ENCODE peak calls at places on chromosome 15, in ten cellular contexts. O is uterus, F is lower lobe of right lung, K is pancreas, E is Karpas-422, X is HCT116, J is K562, L is body of pancreas, T is tibial artery, Q is A549. W is an unnamed sample. For H3K4me1, the result is how much of the 10 kb centered on the place peaks cover.

GRCh38 chr15:90138071-90138833 is 36.0 kb upstream of the IDH2 start:
- DNase-seq in O (no peak), F (peak), K (no peak), E (no peak), X (no peak), J (no peak), L (no peak), T (no peak), Q (no peak), W (no peak)

GRCh38 chr15:27092404-27092803 is 121.4 kb downstream of the GABRG3 start:
- DNase-seq in O (no peak), F (no peak), K (no peak), E (no peak), X (no peak), J (no peak), L (no peak), T (no peak), Q (no peak), W (no peak)

GRCh38 chr15:58678683-58679082 is 70.8 kb downstream of the ADAM10 start:
- DNase-seq in O (no peak), F (no peak), K (no peak), E (no peak), X (no peak), J (no peak), L (no peak), T (no peak), Q (peak), W (no peak)

GRCh38 chr15:40050788-40051615 is 12.0 kb upstream of the SRP14 start:
- DNase-seq in O (peak), F (no peak), K (no peak), E (no peak), X (no peak), J (no peak), L (no peak), T (peak), Q (peak), W (no peak)

GRCh38 chr15:99755692-99756409 is 22.6 kb upstream of the LYSMD4 start:
- DNase-seq in O (peak), F (peak), K (no peak), E (peak), X (peak), J (peak), L (peak), T (no peak), Q (peak), W (peak)

GRCh38 chr15:90439946-90440345 is 51.9 kb downstream of the IQGAP1 start:
- DNase-seq in O (no peak), F (no peak), K (no peak), E (no peak), X (no peak), J (no peak), L (no peak), T (no peak), Q (no peak), W (no peak)

GRCh38 chr15:44102675-44103254 is 92.3 kb downstream of the FRMD5 start:
- DNase-seq in O (no peak), F (no peak), K (no peak), E (no peak), X (peak), J (no peak), L (peak), T (no peak), Q (peak), W (peak)

GRCh38 chr15:97977734-97978133 is 17.2 kb downstream of the ARRDC4 start:
- DNase-seq in O (no peak), F (no peak), K (no peak), E (no peak), X (no peak), J (no peak), L (peak), T (no peak), Q (no peak), W (no peak)

GRCh38 chr15:58056015-58056414 is 9.5 kb downstream of the ALDH1A2 start:
- DNase-seq in O (no peak), F (no peak), K (no peak), E (no peak), X (no peak), J (no peak), L (no peak), T (no peak), Q (no peak), W (no peak)

GRCh38 chr15:57444877-57445513 is 68.7 kb downstream of the CGNL1 start:
- DNase-seq in O (no peak), F (no peak), K (no peak), E (no peak), X (no peak), J (no peak), L (no peak), T (no peak), Q (no peak), W (no peak)

GRCh38 chr15:28900892-28901586 is 15.3 kb downstream of the APBA2 start:
- DNase-seq in O (no peak), F (no peak), K (no peak), E (no peak), X (no peak), J (no peak), L (no peak), T (peak), Q (no peak), W (no peak)

GRCh38 chr15:39745415-39745814 is 37.2 kb downstream of the FSIP1 start:
- DNase-seq in O (no peak), F (no peak), K (no peak), E (no peak), X (no peak), J (no peak), L (no peak), T (no peak), Q (no peak), W (no peak)

GRCh38 chr15:31046759-31047359 is 54.7 kb downstream of the TRPM1 start:
- DNase-seq in O (no peak), F (no peak), K (no peak), E (no peak), X (no peak), J (no peak), L (no peak), T (no peak), Q (no peak), W (no peak)

GRCh38 chr15:101206173-101206572 is 45.7 kb downstream of the CHSY1 start:
- DNase-seq in O (no peak), F (no peak), K (no peak), E (no peak), X (no peak), J (no peak), L (no peak), T (no peak), Q (no peak), W (no peak)

GRCh38 chr15:26848498-26848897 is 18.4 kb upstream of the GABRA5 start:
- DNase-seq in O (no peak), F (no peak), K (no peak), E (no peak), X (no peak), J (no peak), L (no peak), T (no peak), Q (peak), W (no peak)

GRCh38 chr15:86762874-86763273 is 683.2 kb downstream of the AGBL1 start:
- DNase-seq in O (no peak), F (no peak), K (no peak), E (no peak), X (no peak), J (no peak), L (no peak), T (no peak), Q (no peak), W (no peak)

GRCh38 chr15:85463273-85463937 is 83.0 kb downstream of the AKAP13 start:
- DNase-seq in O (no peak), F (no peak), K (no peak), E (no peak), X (no peak), J (no peak), L (no peak), T (no peak), Q (no peak), W (no peak)

GRCh38 chr15:58732620-58733363 is 16.7 kb downstream of the ADAM10 start:
- DNase-seq in O (no peak), F (no peak), K (no peak), E (no peak), X (no peak), J (no peak), L (no peak), T (no peak), Q (no peak), W (no peak)

GRCh38 chr15:58039260-58040035 is 26.1 kb downstream of the ALDH1A2 start:
- DNase-seq in O (no peak), F (no peak), K (no peak), E (no peak), X (no peak), J (no peak), L (no peak), T (no peak), Q (no peak), W (no peak)

GRCh38 chr15:65869954-65870871 is 922 bp downstream of the RAB11A start:
- DNase-seq in O (peak), F (peak), K (peak), E (peak), X (no peak), J (peak), L (peak), T (peak), Q (peak), W (no peak)

GRCh38 chr15:47769166-47769565 is 51.9 kb downstream of the SEMA6D start:
- DNase-seq in O (no peak), F (no peak), K (no peak), E (no peak), X (no peak), J (no peak), L (no peak), T (no peak), Q (no peak), W (no peak)

GRCh38 chr15:79197285-79197684 is 85.2 kb upstream of the ANKRD34C start:
- DNase-seq in O (no peak), F (no peak), K (no peak), E (no peak), X (no peak), J (no peak), L (no peak), T (no peak), Q (no peak), W (no peak)

GRCh38 chr15:31276596-31277298 is 49.9 kb upstream of the KLF13 start:
- DNase-seq in O (no peak), F (no peak), K (no peak), E (no peak), X (no peak), J (no peak), L (no peak), T (peak), Q (no peak), W (no peak)

GRCh38 chr15:39979606-39980005 is 45.7 kb downstream of the EIF2AK4 start:
- DNase-seq in O (no peak), F (no peak), K (no peak), E (no peak), X (no peak), J (no peak), L (no peak), T (no peak), Q (no peak), W (no peak)

DNA sequence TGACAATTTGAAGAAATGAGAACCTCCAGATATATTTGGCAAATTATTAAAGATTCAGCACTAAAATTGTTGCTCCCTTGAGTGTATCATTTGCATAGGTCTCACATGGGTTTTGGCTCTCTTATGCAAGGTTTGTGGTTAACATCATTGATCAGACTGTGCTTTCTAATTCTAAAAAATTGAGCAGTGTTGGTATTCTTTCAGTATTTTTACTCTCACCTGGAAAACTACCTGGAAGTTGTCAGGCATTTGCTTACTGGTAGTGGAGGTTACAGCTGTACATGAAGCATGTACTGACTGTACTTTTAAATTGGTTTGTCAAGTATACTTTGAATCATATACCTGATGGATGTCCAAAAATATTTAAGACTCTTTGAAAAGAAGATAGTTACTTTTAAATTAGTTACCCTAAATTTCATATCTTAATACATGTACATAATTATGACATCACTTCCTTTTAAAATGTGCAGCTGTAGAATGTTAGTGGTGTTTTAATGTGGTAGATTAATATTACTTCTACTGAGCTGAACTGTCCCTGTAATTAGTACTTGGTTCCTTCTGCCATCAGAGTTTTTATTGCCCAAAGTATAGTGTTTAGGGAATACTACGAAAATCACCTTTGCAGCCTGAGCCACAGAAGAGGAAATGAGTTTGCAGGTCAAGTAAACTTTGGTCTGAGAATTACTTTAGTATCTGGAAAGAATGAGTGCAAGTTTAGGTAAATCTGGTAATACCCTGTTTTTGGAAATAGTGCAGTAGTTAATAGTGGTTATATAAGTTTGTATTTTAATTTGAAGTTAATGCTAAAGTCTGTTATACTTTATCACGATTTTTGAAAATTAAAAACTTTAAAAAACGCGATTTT is 2.8 kb downstream of the CHD2 start:
- DNase-seq in O (no peak), F (no peak), K (no peak), E (peak), X (no peak), J (no peak), L (no peak), T (no peak), Q (no peak), W (no peak)
- H3K4me1 ChIP-seq in O (under half), F (half or more), K (under half), E (half or more), X (half or more), J (under half), L (half or more), T (under half), Q (under half), W (under half)

GRCh38 chr15:63895194-63895593 is 61.4 kb upstream of the HERC1 start:
- DNase-seq in O (no peak), F (no peak), K (no peak), E (no peak), X (no peak), J (peak), L (no peak), T (peak), Q (no peak), W (no peak)
- H3K4me1 ChIP-seq in O (under half), F (half or more), K (under half), E (half or more), X (under half), J (half or more), L (under half), T (under half), Q (under half), W (under half)

DNA sequence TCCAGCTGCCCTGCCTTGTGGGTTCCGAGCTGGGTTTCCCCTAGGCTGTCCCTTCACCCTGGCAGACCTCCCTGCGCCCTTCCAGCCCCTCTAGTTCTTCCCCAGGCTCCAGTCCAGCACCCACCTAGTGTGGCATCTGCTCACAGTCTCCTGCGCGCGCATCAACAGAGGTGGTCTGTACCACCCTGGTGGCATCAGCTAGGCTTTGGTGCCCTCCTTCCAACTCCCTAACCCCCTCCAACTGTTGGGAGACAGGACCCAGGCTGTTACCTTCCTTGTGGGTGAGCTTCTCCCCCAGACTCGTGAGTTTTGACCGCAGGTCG is 8.0 kb downstream of the CALML4 start:
- DNase-seq in O (no peak), F (no peak), K (no peak), E (no peak), X (no peak), J (no peak), L (no peak), T (no peak), Q (no peak), W (no peak)
- H3K4me1 ChIP-seq in O (under half), F (under half), K (under half), E (under half), X (under half), J (under half), L (under half), T (under half), Q (under half), W (under half)

DNA sequence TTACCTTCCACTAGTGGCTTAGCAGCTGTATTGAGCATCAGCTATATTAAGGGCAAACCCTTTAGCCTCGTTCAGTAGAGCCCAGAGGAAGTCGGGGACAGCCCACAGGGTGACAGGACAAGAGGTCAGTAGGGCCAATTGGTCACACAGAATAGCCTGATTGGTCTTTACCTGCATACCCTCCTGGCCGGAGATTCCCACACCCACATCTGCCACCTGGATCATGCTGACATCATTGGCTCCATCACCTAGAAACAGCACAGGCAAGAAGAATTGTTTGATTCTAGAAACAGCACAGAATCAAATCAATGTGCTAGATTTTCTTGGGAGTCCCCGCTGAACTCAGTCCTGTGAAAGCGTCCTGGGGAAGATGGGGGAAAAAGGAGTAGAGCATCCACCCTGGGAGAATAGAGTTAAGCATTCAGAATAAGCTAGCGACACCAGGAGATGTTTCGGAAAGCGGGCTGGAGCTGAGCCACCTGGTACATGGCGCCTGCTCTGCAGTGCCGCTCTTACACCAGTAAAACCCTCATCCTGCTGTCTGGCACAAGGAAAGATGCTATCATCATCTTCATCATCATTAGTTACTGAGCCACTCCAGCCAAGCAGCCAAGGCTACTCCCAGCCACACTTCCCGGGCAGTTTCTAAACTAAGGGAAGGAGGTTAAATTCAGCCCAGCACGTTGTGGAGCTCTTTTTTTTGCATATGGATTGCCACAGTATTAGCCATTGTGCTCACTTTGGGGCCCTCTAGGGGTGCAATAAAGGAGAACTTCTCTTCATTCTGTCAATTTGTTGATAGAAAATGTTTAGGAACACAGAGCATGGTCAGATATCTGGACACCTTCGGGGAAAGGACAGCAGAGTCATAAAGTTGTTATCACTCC is 171.3 kb downstream of the ATP10A start:
- DNase-seq in O (no peak), F (no peak), K (no peak), E (no peak), X (no peak), J (no peak), L (no peak), T (peak), Q (no peak), W (no peak)
- H3K4me1 ChIP-seq in O (under half), F (under half), K (under half), E (under half), X (under half), J (under half), L (under half), T (under half), Q (under half), W (under half)

DNA sequence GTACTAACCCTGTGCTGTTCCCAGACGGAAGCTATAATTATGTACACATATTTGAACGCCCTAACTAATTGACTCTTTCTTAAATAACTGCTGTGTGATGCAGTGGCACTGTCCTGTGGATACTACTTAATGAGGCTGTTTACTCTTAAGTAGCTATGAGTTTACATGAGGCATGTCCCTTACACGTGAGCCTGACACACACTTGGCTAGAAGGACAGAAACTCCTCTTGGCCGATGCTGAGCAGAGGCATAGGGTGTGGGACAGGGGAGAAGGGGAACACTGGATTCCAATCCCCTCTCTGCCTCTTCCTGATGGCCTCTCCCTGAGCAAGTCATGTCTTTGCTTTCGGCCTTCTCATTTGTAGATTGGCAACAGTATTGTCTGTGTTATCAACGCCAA is 21.9 kb downstream of the EHD4 start:
- DNase-seq in O (no peak), F (no peak), K (no peak), E (no peak), X (no peak), J (no peak), L (no peak), T (no peak), Q (no peak), W (no peak)
- H3K4me1 ChIP-seq in O (under half), F (under half), K (under half), E (under half), X (under half), J (under half), L (half or more), T (half or more), Q (under half), W (under half)

GRCh38 chr15:70269331-70269911 is 171.7 kb upstream of the TLE3 start:
- DNase-seq in O (no peak), F (no peak), K (peak), E (no peak), X (no peak), J (no peak), L (no peak), T (no peak), Q (no peak), W (no peak)
- H3K4me1 ChIP-seq in O (under half), F (half or more), K (under half), E (half or more), X (under half), J (under half), L (under half), T (half or more), Q (under half), W (under half)

DNA sequence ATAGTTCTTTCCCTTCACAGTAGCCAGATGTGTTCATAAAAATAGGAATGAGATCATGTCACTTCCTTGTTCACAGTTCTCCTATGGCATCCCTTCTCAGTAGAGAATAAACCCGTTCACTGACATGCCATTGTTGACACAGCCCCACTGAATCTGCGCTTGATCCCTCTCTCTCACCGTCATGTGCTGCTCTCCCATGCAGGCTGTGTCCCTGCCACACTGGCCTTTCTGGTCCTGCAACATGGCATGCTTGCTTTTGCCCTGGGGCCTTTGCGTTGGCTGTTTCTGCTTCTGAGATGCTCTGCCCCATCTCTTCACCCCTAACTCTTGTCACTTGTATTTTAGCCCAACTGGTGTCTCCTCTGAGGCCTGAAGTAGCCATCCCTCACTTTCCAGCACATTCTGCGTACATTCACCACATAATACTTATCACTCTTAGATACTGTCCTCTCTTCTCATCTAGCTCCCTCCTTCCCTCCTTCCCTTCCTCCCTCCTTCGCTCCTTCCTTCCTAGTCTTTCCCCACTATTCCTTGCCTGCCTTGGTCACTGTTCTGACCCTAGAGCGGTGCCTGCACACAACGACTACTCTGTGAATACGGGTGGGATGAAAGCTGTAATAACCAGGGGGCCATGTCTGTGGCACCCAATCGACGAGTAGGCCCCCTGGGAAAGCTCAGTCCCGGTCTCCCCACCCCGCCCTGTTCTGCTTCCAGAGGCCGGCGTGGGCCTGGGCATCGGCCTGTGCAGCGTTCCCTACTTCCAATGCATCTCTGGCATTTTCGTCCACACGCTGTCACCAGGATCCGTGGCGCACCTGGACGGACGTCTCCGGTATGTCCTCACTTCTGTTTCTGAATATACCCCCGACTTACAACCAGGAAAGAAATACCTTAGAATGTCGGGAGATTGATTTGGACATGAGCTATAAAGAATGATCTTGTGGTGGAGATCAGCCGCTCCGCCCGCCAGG is 41.7 kb downstream of the STARD5 start:
- DNase-seq in O (peak), F (no peak), K (no peak), E (no peak), X (no peak), J (no peak), L (no peak), T (peak), Q (no peak), W (no peak)
- H3K4me1 ChIP-seq in O (under half), F (under half), K (under half), E (under half), X (under half), J (under half), L (under half), T (under half), Q (under half), W (under half)